ENCODE peak calls at places on chromosomes 1 and 21, in six cellular contexts. U is H9, Z is IMR-90, K is trophoblast cell, J is H1, N is mesenchymal stem cell. O is an unnamed sample. For H3K4me1, the result is how much of the 10 kb centered on the place peaks cover.

GRCh38 chr1:115175596-115175995 is 86.3 kb upstream of the TSPAN2 start:
- DNase-seq in Z (no peak), J (no peak), K (peak), N (no peak), U (no peak), O (no peak)

GRCh38 chr1:200971428-200971903 is 52.0 kb downstream of the KIF21B start:
- DNase-seq in K (no peak), N (no peak), Z (no peak), U (no peak), J (no peak), O (no peak)

GRCh38 chr1:54253480-54253879 is 53.5 kb downstream of the MRPL37 start:
- DNase-seq in N (peak), K (no peak), U (no peak), Z (peak), J (no peak), O (no peak)

GRCh38 chr1:26083246-26083645 is 15.8 kb upstream of the TRIM63 start:
- DNase-seq in K (peak), Z (peak), J (no peak), N (peak), U (no peak), O (no peak)

GRCh38 chr1:35640380-35641232 is 720 bp downstream of the PSMB2 start:
- DNase-seq in Z (no peak), N (no peak), J (no peak), U (no peak), K (peak), O (no peak)

GRCh38 chr1:39407889-39408640 is 83.4 kb upstream of the BMP8A start:
- DNase-seq in Z (no peak), N (no peak), U (peak), K (peak), J (no peak), O (no peak)

GRCh38 chr1:150484861-150485260 is 2.4 kb upstream of the TARS2 start:
- DNase-seq in J (no peak), U (no peak), K (no peak), Z (peak), N (peak), O (no peak)

GRCh38 chr21:41368361-41369104 is 6.7 kb downstream of the MX2 start:
- DNase-seq in N (no peak), J (no peak), K (no peak), U (no peak), Z (no peak), O (no peak)

GRCh38 chr1:148166558-148167492 is 14.7 kb upstream of the NBPF11 start:
- DNase-seq in N (no peak), J (no peak), U (no peak), K (no peak), Z (no peak), O (no peak)

GRCh38 chr1:34164510-34165381 is at the start of gene CSMD2:
- DNase-seq in N (peak), U (peak), K (peak), Z (peak), J (no peak), O (peak)

GRCh38 chr1:17419626-17420328 is 19.7 kb downstream of the RCC2 start:
- DNase-seq in J (peak), U (peak), Z (peak), K (peak), N (peak), O (peak)

GRCh38 chr21:41631564-41632461 is 123.9 kb upstream of the TMPRSS2 start:
- DNase-seq in K (no peak), N (no peak), Z (no peak), U (no peak), J (no peak), O (no peak)

GRCh38 chr1:19468397-19468956 is 16.9 kb downstream of the CAPZB start:
- DNase-seq in N (no peak), K (no peak), Z (no peak), J (no peak), U (no peak), O (no peak)

GRCh38 chr1:212754193-212754592 is 37.4 kb downstream of the NSL1 start:
- DNase-seq in N (no peak), K (no peak), Z (no peak), U (peak), J (no peak), O (no peak)

DNA sequence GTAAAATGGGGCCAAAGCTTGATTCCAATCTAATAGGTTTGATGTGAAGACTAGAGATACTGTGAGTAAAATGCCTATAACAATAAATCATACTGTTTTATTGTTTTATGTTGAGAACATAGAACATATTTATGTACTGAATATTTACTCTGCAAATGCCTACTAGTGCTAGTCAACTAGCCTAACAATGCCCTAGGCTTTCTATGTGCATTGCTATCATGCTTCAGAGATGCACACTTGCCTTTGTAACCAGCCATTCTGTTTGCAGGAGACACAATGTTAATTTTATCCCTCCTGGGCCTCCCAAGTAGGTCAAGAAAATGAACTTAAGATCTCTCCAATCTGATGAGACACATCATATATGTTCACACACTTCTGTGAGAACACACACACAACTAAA is 530.8 kb upstream of the BEND5 start:
- DNase-seq in K (peak), U (no peak), Z (no peak), N (no peak), J (no peak), O (no peak)
- H4K91ac ChIP-seq in K (no peak), U (no peak), Z (no peak), N (no peak), J (no peak), O (no peak)

GRCh38 chr21:35028451-35028757 is 20.7 kb downstream of the RUNX1 start:
- DNase-seq in N (no peak), U (no peak), Z (no peak), J (no peak), K (no peak), O (no peak)

GRCh38 chr21:35026617-35027557 is 22.2 kb downstream of the RUNX1 start:
- DNase-seq in U (peak), N (peak), K (no peak), Z (peak), J (no peak), O (peak)

GRCh38 chr21:35025206-35026152 is 23.6 kb downstream of the RUNX1 start:
- DNase-seq in K (no peak), J (no peak), U (no peak), Z (no peak), N (no peak), O (no peak)

GRCh38 chr21:35026153-35026499 is 23.0 kb downstream of the RUNX1 start:
- DNase-seq in J (no peak), N (no peak), Z (no peak), K (no peak), U (no peak), O (no peak)

GRCh38 chr21:35027558-35028450 is 21.3 kb downstream of the RUNX1 start:
- DNase-seq in N (no peak), K (no peak), Z (no peak), U (no peak), J (no peak), O (no peak)
- H3K4me1 ChIP-seq in N (under half), K (under half), Z (under half), U (under half), J (under half), O (under half)

GRCh38 chr21:36966066-36966845 is at the start of gene HLCS:
- DNase-seq in K (peak), J (no peak), N (peak), Z (peak), U (peak), O (peak)
- H3K18ac ChIP-seq in K (peak), J (no peak), N (peak), Z (peak), U (peak), O (peak)

GRCh38 chr1:30699762-30700161 is 23.6 kb downstream of the MATN1 start:
- DNase-seq in Z (no peak), N (no peak), U (no peak), J (no peak), K (no peak), O (no peak)
- H4K91ac ChIP-seq in Z (no peak), N (no peak), U (no peak), J (no peak), K (no peak), O (no peak)

GRCh38 chr1:37038703-37039093 is 4.4 kb upstream of the GRIK3 start:
- DNase-seq in N (no peak), J (no peak), U (no peak), K (no peak), Z (no peak), O (no peak)

GRCh38 chr1:37035828-37036666 is 1.7 kb upstream of the GRIK3 start:
- DNase-seq in J (no peak), Z (no peak), U (peak), K (peak), N (no peak), O (no peak)

GRCh38 chr1:37036667-37037053 is 2.3 kb upstream of the GRIK3 start:
- DNase-seq in Z (no peak), U (no peak), J (no peak), K (no peak), N (no peak), O (no peak)

GRCh38 chr1:37038079-37038702 is 3.9 kb upstream of the GRIK3 start:
- DNase-seq in J (no peak), K (peak), N (no peak), Z (no peak), U (peak), O (no peak)

DNA sequence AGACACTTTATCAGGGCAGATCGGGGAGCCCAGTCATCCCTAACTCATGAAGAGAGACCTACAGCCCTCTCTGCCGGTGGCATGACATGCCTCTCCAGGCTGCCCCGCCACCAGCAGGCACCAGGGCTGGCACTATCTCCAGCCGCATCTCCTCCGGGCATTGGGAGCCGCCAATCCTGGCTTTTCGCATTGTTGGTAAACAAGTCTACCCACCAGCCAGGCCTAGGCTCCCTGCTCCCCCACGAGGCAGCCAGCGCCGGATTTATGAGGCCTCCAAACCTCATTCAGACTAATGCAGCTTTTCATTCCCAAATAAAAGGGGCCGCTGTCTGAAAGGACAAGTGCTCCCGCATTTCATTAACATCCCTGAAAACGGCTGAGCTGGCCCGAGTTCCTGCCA is 3.4 kb upstream of the GRIK3 start:
- DNase-seq in Z (no peak), K (no peak), J (no peak), N (no peak), U (no peak), O (no peak)
- H3K4me1 ChIP-seq in Z (under half), K (under half), J (half or more), N (under half), U (under half), O (under half)

GRCh38 chr1:32901823-32902534 is 790 bp upstream of the TMEM54 start:
- DNase-seq in N (no peak), U (no peak), J (no peak), Z (no peak), K (peak), O (no peak)

GRCh38 chr1:32902535-32902920 is 1.3 kb upstream of the TMEM54 start:
- DNase-seq in J (no peak), N (no peak), U (no peak), Z (no peak), K (no peak), O (no peak)

GRCh38 chr1:32899586-32900296 is 1.4 kb downstream of the TMEM54 start:
- DNase-seq in N (no peak), J (no peak), U (no peak), Z (no peak), K (no peak), O (no peak)

GRCh38 chr1:32900371-32900955 is 726 bp downstream of the TMEM54 start:
- DNase-seq in Z (peak), K (peak), J (no peak), N (no peak), U (no peak), O (no peak)

GRCh38 chr1:32900956-32901822 is at the start of gene TMEM54:
- DNase-seq in U (no peak), J (no peak), N (no peak), Z (peak), K (peak), O (no peak)
- H3K18ac ChIP-seq in U (no peak), J (peak), N (peak), Z (peak), K (peak), O (peak)

GRCh38 chr1:5311147-5311546 is 656.7 kb downstream of the AJAP1 start:
- DNase-seq in J (no peak), N (no peak), Z (no peak), K (no peak), U (no peak), O (no peak)
- H4K91ac ChIP-seq in J (no peak), N (no peak), Z (no peak), K (no peak), U (no peak), O (no peak)

GRCh38 chr1:111726311-111726710 is 12.9 kb downstream of the INKA2 start:
- DNase-seq in N (no peak), K (no peak), J (no peak), Z (no peak), U (no peak), O (no peak)
- H3K4me1 ChIP-seq in N (under half), K (under half), J (under half), Z (under half), U (under half), O (under half)

GRCh38 chr1:32107742-32108661 is at the start of gene KPNA6:
- DNase-seq in U (peak), Z (peak), K (peak), J (peak), N (peak), O (peak)
- H3K18ac ChIP-seq in U (peak), Z (peak), K (peak), J (peak), N (peak), O (peak)

GRCh38 chr1:235351441-235351840 is 15.8 kb upstream of the TBCE start:
- DNase-seq in Z (no peak), K (no peak), U (no peak), N (no peak), J (no peak), O (no peak)
- H4K91ac ChIP-seq in Z (no peak), K (no peak), U (no peak), N (no peak), J (no peak), O (no peak)